ENCODE peak calls at places on chromosomes 3 and 15, in ten cellular contexts. R is endothelial cell; V is AG10803; I is bronchial epithelial cell; Y is fibroblast of pulmonary artery; S is OCI-LY7; K is cardiac muscle cell; N is CD4-positive, alpha-beta T cell; A is HFFc6; G is chondrocyte. L is an unnamed sample.

GRCh38 chr3:128152419-128153155 is 694 bp upstream of the EEFSEC start:
- DNase-seq in R (no peak), V (no peak), I (peak), Y (peak), S (peak), K (no peak), N (no peak), A (peak), G (no peak), L (no peak)

GRCh38 chr3:18868911-18869689 is 279.2 kb upstream of the KCNH8 start:
- DNase-seq in R (no peak), V (no peak), I (peak), Y (no peak), S (no peak), K (no peak), N (no peak), A (no peak), G (no peak), L (peak)

GRCh38 chr3:164641071-164641470 is 437.2 kb downstream of the SI start:
- DNase-seq in R (no peak), V (peak), I (no peak), Y (no peak), S (no peak), K (no peak), N (no peak), A (no peak), G (no peak), L (no peak)

GRCh38 chr3:73031573-73032103 is 29.8 kb upstream of the EBLN2 start:
- DNase-seq in R (no peak), V (no peak), I (no peak), Y (no peak), S (no peak), K (no peak), N (no peak), A (no peak), G (no peak), L (no peak)

GRCh38 chr15:39591896-39592315 is 11.0 kb downstream of the THBS1 start:
- DNase-seq in R (no peak), V (peak), I (no peak), Y (peak), S (no peak), K (no peak), N (no peak), A (peak), G (no peak), L (no peak)

GRCh38 chr3:88030200-88030599 is 28.6 kb downstream of the CGGBP1 start:
- DNase-seq in R (no peak), V (no peak), I (no peak), Y (no peak), S (no peak), K (no peak), N (no peak), A (no peak), G (no peak), L (no peak)

GRCh38 chr3:100041328-100041749 is 73.0 kb downstream of the FILIP1L start:
- DNase-seq in R (no peak), V (peak), I (peak), Y (peak), S (no peak), K (peak), N (no peak), A (peak), G (no peak), L (no peak)

GRCh38 chr3:138938056-138938876 is 8.7 kb downstream of the FOXL2 start:
- DNase-seq in R (peak), V (no peak), I (no peak), Y (no peak), S (no peak), K (no peak), N (no peak), A (no peak), G (no peak), L (peak)

GRCh38 chr3:184496933-184497332 is 64.7 kb upstream of the EPHB3 start:
- DNase-seq in R (no peak), V (no peak), I (no peak), Y (no peak), S (no peak), K (no peak), N (no peak), A (no peak), G (no peak), L (no peak)

GRCh38 chr3:183185696-183186095 is 23.2 kb upstream of the LAMP3 start:
- DNase-seq in R (no peak), V (peak), I (peak), Y (peak), S (no peak), K (no peak), N (no peak), A (peak), G (no peak), L (no peak)

GRCh38 chr15:100769043-100769974 is 110.3 kb upstream of the ALDH1A3 start:
- DNase-seq in R (no peak), V (no peak), I (no peak), Y (no peak), S (no peak), K (no peak), N (no peak), A (no peak), G (peak), L (no peak)

GRCh38 chr3:109018828-109019227 is 65.1 kb upstream of the GUCA1C start:
- DNase-seq in R (no peak), V (no peak), I (no peak), Y (no peak), S (peak), K (no peak), N (no peak), A (peak), G (no peak), L (no peak)

GRCh38 chr3:124428372-124429128 is 301.7 kb upstream of the UMPS start:
- DNase-seq in R (no peak), V (no peak), I (peak), Y (no peak), S (no peak), K (no peak), N (no peak), A (no peak), G (no peak), L (no peak)

GRCh38 chr3:67044955-67045354 is 46.8 kb downstream of the KBTBD8 start:
- DNase-seq in R (no peak), V (no peak), I (no peak), Y (no peak), S (no peak), K (no peak), N (no peak), A (no peak), G (no peak), L (no peak)

GRCh38 chr3:129967761-129968160 is 6.8 kb upstream of the TRH start:
- DNase-seq in R (no peak), V (no peak), I (no peak), Y (no peak), S (no peak), K (no peak), N (no peak), A (no peak), G (no peak), L (no peak)

GRCh38 chr15:62749445-62749844 is 293.1 kb upstream of the TPM1 start:
- DNase-seq in R (no peak), V (no peak), I (no peak), Y (no peak), S (no peak), K (no peak), N (no peak), A (no peak), G (no peak), L (no peak)

GRCh38 chr15:70252936-70253280 is 155.2 kb upstream of the TLE3 start:
- DNase-seq in R (no peak), V (no peak), I (no peak), Y (no peak), S (no peak), K (no peak), N (no peak), A (no peak), G (no peak), L (no peak)

GRCh38 chr3:150407051-150407817 is 864 bp upstream of the TSC22D2 start:
- DNase-seq in R (no peak), V (peak), I (no peak), Y (peak), S (peak), K (no peak), N (no peak), A (peak), G (no peak), L (no peak)

GRCh38 chr15:92645051-92645631 is 10.4 kb downstream of the FAM174B start:
- DNase-seq in R (no peak), V (no peak), I (no peak), Y (no peak), S (no peak), K (no peak), N (no peak), A (peak), G (no peak), L (no peak)

GRCh38 chr3:170040283-170040907 is 2.6 kb downstream of the GPR160 start:
- DNase-seq in R (no peak), V (no peak), I (peak), Y (no peak), S (no peak), K (no peak), N (no peak), A (no peak), G (no peak), L (no peak)

GRCh38 chr3:14950274-14950673 is 2.9 kb downstream of the NR2C2 start:
- DNase-seq in R (no peak), V (no peak), I (no peak), Y (no peak), S (no peak), K (no peak), N (no peak), A (no peak), G (no peak), L (no peak)

GRCh38 chr15:26260517-26261133 is 397.5 kb upstream of the ATP10A start:
- DNase-seq in R (peak), V (peak), I (no peak), Y (peak), S (peak), K (peak), N (no peak), A (no peak), G (no peak), L (peak)

GRCh38 chr3:125375950-125376679 is 990 bp upstream of the ZNF148 start:
- DNase-seq in R (no peak), V (peak), I (peak), Y (no peak), S (no peak), K (no peak), N (no peak), A (peak), G (no peak), L (no peak)

DNA sequence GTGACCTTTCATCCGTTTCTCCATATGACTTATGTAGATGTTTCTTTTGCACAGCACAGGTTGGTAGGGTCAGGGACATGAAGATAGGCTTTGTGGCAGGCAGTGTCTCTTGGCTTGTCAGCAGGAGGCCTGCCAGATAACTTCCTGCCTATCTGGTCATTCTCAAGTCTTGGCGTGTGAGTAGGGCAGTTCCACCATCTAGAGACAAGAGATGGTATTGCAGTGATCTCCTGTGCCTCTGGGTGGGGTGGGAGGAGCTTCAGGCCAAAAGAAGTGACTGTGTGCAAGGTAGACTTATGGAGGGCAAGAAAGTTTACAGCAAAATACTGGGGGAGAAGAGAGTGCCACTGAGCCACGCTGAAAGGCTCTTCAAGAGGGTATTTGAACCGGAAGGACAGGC is 11.0 kb downstream of the TEX264 start:
- DNase-seq in R (peak), V (peak), I (peak), Y (peak), S (peak), K (peak), N (peak), A (peak), G (peak), L (peak)
- TF ChIP-seq CTCF in R (peak), V (peak), I (peak), Y (peak), S (peak), K (peak), N (peak), A (peak), G (peak), L (peak)

DNA sequence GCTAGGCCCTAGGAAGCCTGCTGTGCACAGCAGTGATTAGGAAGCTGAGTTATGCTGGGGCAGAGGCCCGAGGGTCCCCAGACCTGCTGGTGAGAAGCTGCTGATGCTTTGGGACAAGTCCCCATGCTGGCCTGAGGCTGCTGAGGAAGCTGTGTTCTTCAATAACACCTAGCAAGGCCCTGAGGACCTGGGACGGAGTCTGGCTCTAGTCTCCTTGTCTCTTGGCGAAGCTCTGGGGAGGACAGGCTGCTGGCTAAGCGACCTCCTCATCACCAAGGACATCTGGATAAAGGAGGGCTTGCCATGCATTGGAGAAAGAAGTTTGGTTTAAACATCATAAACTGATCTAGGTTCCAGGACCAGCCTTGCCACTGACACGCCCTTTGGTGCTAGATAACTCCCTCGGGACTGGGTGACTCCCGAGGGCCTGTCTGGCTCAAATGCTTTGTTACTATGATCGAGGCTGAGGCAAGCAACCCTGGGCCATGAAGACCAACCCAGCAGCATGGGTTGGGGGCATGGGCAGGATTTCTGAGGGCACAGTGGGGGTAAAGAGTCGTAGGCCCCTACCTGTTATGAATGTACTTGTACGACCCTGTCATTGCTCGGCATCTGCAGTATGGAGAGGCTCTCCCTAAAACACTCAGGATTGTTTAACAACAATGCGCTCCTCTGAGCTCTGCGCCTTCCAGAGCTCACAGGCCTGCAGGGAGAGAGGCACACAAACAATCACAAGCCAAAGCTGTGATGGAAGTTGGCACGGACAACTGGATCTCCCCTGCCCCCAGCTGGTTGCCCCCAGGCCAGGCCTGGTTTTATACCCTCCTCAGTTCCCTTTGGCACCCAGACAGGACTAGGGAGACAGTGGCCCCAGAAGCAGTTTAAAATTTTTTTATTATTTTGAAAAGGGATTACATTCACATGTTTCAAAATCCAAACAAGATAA is 64.4 kb downstream of the LINGO1 start:
- DNase-seq in R (no peak), V (no peak), I (no peak), Y (no peak), S (no peak), K (no peak), N (no peak), A (no peak), G (no peak), L (no peak)
- TF ChIP-seq CTCF in R (no peak), V (no peak), I (no peak), Y (no peak), S (no peak), K (no peak), N (no peak), A (no peak), G (peak), L (no peak)

DNA sequence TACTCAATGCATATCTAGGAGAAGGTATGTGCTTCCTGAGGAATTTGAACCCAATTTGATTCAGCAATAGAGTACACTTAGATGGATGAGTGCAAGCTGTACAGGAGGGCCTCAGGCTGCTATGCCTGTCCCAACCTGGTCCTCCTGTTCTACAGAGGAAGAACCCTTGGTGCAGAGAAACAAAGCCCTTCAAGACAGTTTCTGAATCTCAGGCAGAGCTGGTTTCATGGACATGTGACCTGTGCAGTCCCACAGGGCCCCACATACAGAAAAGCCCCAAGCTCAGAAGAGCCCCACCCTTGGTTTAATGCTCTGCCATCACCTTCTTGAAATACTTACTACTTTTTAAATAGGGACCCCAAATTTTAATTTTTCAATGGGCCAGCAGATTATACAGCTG is 15.3 kb downstream of the FOXP1 start:
- DNase-seq in R (no peak), V (no peak), I (no peak), Y (no peak), S (peak), K (no peak), N (no peak), A (no peak), G (no peak), L (no peak)
- TF ChIP-seq CTCF in R (no peak), V (no peak), I (no peak), Y (no peak), S (no peak), K (no peak), N (no peak), A (no peak), G (no peak), L (no peak)

GRCh38 chr3:172321035-172321434 is 127.2 kb downstream of the GHSR start:
- DNase-seq in R (no peak), V (peak), I (no peak), Y (peak), S (no peak), K (no peak), N (no peak), A (no peak), G (no peak), L (no peak)
- TF ChIP-seq CTCF in R (no peak), V (no peak), I (no peak), Y (no peak), S (no peak), K (no peak), N (no peak), A (peak), G (peak), L (no peak)